ENCODE peak calls at places on chromosomes 11 and 22, in seven cellular contexts. A is foreskin fibroblast, Q is mammary epithelial cell, H is Panc1, M is endodermal cell, G is HFF-Myc, L is GM12865. E is an unnamed sample.

GRCh38 chr22:32142600-32142999 is 16.5 kb downstream of the C22orf42 start:
- DNase-seq in A (no peak), H (no peak), L (no peak), G (no peak), M (no peak), Q (no peak), E (no peak)

GRCh38 chr22:19719055-19719482 is 4.3 kb upstream of the GP1BB start:
- DNase-seq in A (peak), L (no peak), Q (no peak), H (no peak), G (no peak), M (no peak), E (no peak)

GRCh38 chr11:65417221-65417701 is 5.3 kb upstream of the NEAT1 start:
- DNase-seq in A (peak), Q (no peak), G (no peak), M (peak), L (peak), H (no peak), E (no peak)

GRCh38 chr11:47854667-47855066 is 6.5 kb upstream of the NUP160 start:
- DNase-seq in A (no peak), M (no peak), G (no peak), Q (no peak), L (peak), H (no peak), E (no peak)

GRCh38 chr11:61160487-61161189 is 588 bp downstream of the VPS37C start:
- DNase-seq in Q (no peak), A (peak), M (peak), G (no peak), H (no peak), L (no peak), E (no peak)

GRCh38 chr11:13717331-13717730 is 48.9 kb downstream of the FAR1 start:
- DNase-seq in H (no peak), G (peak), M (no peak), L (no peak), Q (peak), A (peak), E (peak)

GRCh38 chr22:16721969-16722368 is 103.2 kb downstream of the XKR3 start:
- DNase-seq in H (no peak), L (no peak), Q (no peak), M (no peak), G (no peak), A (no peak), E (no peak)

GRCh38 chr11:92227233-92227593 is 2.6 kb downstream of the FAT3 start:
- DNase-seq in Q (no peak), A (peak), L (no peak), G (no peak), M (peak), H (no peak), E (no peak)

GRCh38 chr22:44341431-44342346 is 28.9 kb upstream of the SHISAL1 start:
- DNase-seq in Q (no peak), A (peak), L (no peak), M (peak), G (no peak), H (no peak), E (no peak)

GRCh38 chr11:200224-201003 is 6.8 kb downstream of the BET1L start:
- DNase-seq in G (no peak), A (no peak), L (no peak), Q (no peak), M (no peak), H (no peak), E (no peak)

GRCh38 chr11:66363805-66364535 is 7.6 kb downstream of the SLC29A2 start:
- DNase-seq in A (peak), L (peak), M (peak), G (no peak), Q (no peak), H (no peak), E (no peak)

GRCh38 chr11:19905280-19905853 is 192.7 kb downstream of the NAV2 start:
- DNase-seq in H (no peak), L (no peak), G (no peak), Q (no peak), M (no peak), A (peak), E (peak)

GRCh38 chr11:3218483-3219280 is at the start of gene MRGPRG:
- DNase-seq in G (no peak), Q (no peak), L (no peak), H (no peak), M (peak), A (no peak), E (no peak)

GRCh38 chr11:2531277-2531986 is 86.6 kb downstream of the KCNQ1 start:
- DNase-seq in Q (peak), A (peak), G (peak), M (peak), L (peak), H (peak), E (no peak)

GRCh38 chr22:26553056-26553752 is 36.7 kb downstream of the TPST2 start:
- DNase-seq in A (peak), Q (peak), L (no peak), G (peak), M (no peak), H (no peak), E (peak)

GRCh38 chr11:133238455-133238854 is 293.8 kb downstream of the OPCML start:
- DNase-seq in H (no peak), M (no peak), G (no peak), A (no peak), Q (no peak), L (no peak), E (no peak)
- H3K4me3 ChIP-seq in H (no peak), M (no peak), G (no peak), A (no peak), Q (no peak), L (no peak), E (no peak)

DNA sequence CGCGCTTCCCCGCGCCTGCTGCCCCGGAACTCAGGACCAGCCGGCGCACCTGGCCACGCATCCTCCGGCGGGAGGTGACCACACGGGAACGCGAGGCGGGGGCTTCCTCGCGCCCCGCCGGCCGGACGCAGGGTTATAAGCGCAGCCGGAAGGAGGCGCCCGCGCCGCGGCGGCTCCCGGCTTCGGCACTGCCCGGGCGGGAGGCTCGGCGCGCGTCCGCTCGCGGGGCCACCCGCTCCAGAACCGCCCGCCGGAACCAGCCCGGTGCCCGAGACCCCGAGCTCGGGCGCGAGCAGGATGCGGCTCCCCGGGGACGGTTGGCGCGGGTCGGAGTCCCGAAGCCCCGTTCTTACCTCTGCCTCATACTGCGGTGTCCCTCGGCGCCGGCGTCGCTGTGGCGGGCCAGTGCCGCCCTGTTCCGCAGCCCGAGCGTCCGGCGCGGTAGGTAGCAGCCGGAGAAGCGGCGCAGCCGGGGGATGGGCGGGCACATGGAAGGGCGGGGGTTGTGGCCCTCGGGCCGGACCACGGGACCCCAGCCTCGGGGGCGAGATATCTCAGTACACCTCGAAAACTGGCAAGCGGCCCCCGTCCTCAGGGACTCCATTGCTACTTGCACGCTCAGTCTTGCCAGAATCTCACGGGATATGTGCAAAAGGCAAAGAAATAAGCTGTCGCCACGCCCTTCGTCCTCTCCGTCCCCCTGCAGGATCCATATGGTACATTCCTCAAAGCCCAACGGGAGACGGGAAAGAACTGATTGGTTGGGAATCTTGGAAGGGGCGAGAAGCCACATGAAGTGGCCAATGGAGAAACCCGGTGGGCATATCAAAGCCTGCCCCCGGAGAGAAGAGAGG is 23.1 kb downstream of the MICAL3 start:
- DNase-seq in H (peak), Q (peak), M (peak), L (peak), A (peak), G (peak), E (peak)
- TF ChIP-seq CTCF in H (peak), Q (peak), M (peak), L (peak), A (peak), G (peak), E (peak)

GRCh38 chr11:44498524-44498923 is 66.9 kb upstream of the CD82 start:
- DNase-seq in H (no peak), A (no peak), L (no peak), M (no peak), Q (no peak), G (no peak), E (no peak)

GRCh38 chr11:44502506-44502905 is 63.0 kb upstream of the CD82 start:
- DNase-seq in Q (no peak), H (no peak), L (no peak), M (no peak), A (no peak), G (no peak), E (no peak)

GRCh38 chr11:44496391-44496790 is 69.1 kb upstream of the CD82 start:
- DNase-seq in A (no peak), M (peak), G (no peak), L (no peak), Q (no peak), H (no peak), E (no peak)

GRCh38 chr11:44493929-44494328 is 71.5 kb upstream of the CD82 start:
- DNase-seq in H (no peak), G (no peak), Q (no peak), M (no peak), L (no peak), A (no peak), E (no peak)

GRCh38 chr11:44497995-44498394 is 67.5 kb upstream of the CD82 start:
- DNase-seq in H (no peak), G (no peak), L (no peak), M (no peak), Q (no peak), A (no peak), E (no peak)
- H3K4me3 ChIP-seq in H (no peak), G (no peak), L (no peak), M (no peak), Q (no peak), A (no peak), E (no peak)

DNA sequence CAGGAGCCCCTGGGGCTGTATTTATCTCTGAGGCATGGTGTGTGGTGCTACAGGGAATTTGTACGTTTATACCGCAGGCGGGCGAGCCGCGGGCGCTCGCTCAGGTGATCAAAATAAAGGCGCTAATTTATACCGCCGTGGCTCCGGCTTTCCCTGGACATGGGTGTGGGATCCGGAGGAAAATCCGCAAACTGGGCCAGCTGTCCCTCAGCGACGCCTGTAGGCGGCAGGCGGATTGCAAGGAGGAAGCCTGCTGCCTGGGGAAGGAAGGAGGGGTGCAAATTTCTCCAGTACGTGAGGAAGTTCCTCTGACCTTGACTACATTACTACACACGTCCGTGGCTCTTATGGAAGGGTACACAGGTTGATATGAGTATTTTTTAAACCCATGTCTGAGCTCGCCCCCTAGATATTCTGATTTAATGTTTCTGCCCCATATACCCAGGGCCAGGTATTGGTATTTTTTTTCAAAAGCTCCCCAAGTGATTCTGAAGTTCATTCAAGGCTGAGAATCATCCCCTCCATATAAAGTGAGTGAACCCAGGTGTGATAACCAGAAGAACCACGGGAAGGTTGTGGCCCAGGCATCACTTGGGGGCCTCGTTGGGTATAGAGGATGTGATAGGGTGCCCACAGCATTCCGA is 2.8 kb downstream of the MYOD1 start:
- DNase-seq in M (peak), A (peak), H (no peak), G (no peak), L (no peak), Q (no peak), E (no peak)
- TF ChIP-seq CTCF in M (peak), A (peak), H (peak), G (peak), L (no peak), Q (peak), E (peak)

GRCh38 chr11:5815534-5815933 is 6.8 kb downstream of the OR52N2 start:
- DNase-seq in G (no peak), Q (no peak), M (no peak), A (no peak), L (no peak), H (no peak), E (no peak)

DNA sequence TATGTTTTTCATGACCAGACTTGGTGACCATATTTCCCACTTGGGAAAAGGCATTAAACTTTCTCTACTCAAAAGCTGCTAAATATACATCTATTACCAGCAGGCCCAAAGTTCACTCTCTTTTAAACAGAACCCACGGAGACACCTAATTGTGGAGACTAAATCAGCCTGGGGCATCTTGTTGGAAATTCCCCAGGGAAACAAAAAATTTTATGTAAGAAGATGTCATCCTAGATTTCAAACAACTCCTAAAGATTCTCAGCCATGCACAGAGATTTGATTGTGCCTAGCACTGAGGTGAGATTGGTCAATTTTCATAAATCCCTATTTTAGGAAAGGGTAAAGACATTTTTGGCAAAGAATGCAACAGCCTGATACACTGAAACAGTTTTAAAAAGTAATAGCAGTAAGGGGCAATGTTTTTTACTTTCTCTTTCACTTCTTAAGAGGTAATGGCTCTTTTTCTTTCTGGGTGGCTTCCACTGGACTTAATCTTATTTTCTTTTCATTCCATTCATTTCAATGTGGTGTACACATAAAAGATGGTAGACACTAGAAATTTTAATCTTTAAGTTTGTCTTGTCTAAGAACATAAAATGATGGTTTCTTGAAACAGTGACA is 9.6 kb downstream of the OR52N2 start:
- DNase-seq in Q (no peak), A (no peak), M (no peak), G (no peak), H (no peak), L (no peak), E (no peak)
- H3K4me3 ChIP-seq in Q (no peak), A (no peak), M (no peak), G (no peak), H (no peak), L (no peak), E (no peak)

DNA sequence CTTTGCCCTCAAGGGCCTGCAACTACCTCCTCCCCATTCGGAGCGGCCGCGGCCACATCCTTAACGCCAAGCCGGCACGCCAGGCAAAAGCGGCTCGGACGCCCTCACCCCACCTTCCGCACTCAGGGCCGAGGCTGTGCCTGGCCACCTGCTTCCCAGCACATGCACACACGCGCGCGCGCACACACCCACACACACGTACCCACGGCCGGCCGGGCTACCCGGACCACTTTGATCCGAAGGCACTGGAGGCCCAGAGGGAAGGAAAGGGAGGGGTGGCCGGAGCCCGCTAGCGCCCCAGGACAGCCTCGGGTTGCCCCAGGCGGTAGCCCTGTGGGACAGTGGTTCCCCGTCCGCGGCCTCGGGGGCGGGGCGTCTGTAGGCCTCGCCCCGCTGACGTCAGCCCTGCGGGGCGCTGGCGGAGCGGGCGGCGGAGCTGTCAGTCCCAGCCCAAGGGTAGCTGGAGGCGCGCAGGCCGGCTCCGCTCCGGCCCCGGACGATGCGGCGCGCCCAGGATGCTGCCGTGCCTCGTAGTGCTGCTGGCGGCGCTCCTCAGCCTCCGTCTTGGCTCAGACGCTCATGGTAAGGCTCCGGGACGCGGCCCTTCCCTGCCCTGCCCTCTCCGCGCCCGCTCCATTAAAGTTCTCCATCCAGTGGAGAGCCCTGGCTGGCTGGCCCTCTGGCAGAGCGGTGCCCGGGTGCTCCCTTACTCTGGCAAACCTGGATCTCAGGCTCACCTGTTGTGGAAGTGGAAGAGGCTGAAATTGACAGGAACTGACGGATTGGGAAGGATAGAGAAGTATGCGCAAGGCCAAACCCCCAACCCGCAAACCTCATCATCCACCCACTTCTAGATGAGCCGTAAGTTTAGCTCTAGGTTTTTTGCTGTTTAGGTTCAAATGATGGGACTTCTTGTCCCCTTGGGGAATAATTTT is at the start of gene IL10RA:
- DNase-seq in M (peak), A (peak), H (no peak), G (no peak), L (peak), Q (peak), E (no peak)
- TF ChIP-seq CTCF in M (no peak), A (no peak), H (no peak), G (no peak), L (no peak), Q (no peak), E (no peak)

E was measured in AG09309.